ENCODE peak calls at places on chromosomes 4 and X, in six cellular contexts. One of them, this sample, is unnamed.

GRCh38 chr4:120630432-120630831 is 292.1 kb downstream of the PRDM5 start:
- DNase-seq in HTR-8/SVneo: no peak
- DNase-seq in GM04504: no peak
- DNase-seq in NT2/D1: no peak
- DNase-seq in MCF 10A: peak; percentile 20
- DNase-seq in GM23338: no peak
- DNase-seq in this sample: peak; percentile 39

GRCh38 chr4:119284876-119285611 is 36.9 kb downstream of the FABP2 start:
- DNase-seq in HTR-8/SVneo: no peak
- DNase-seq in MCF 10A: peak; percentile 13
- DNase-seq in GM04504: no peak
- DNase-seq in NT2/D1: no peak
- DNase-seq in GM23338: no peak
- DNase-seq in this sample: peak; percentile 6

GRCh38 chrX:77937291-77937690 is 26.8 kb downstream of the ATP7A start:
- DNase-seq in GM04504: no peak
- DNase-seq in MCF 10A: peak; percentile 48
- DNase-seq in HTR-8/SVneo: no peak
- DNase-seq in NT2/D1: no peak
- DNase-seq in GM23338: no peak
- DNase-seq in this sample: no peak

GRCh38 chr4:168645933-168646768 is 149.3 kb downstream of the PALLD start:
- DNase-seq in HTR-8/SVneo: no peak
- DNase-seq in MCF 10A: peak; percentile 20
- DNase-seq in NT2/D1: no peak
- DNase-seq in GM04504: no peak
- DNase-seq in GM23338: no peak
- DNase-seq in this sample: no peak

GRCh38 chr4:8376361-8377102 is 64.0 kb downstream of the ACOX3 start:
- DNase-seq in GM23338: no peak
- DNase-seq in GM04504: no peak
- DNase-seq in NT2/D1: no peak
- DNase-seq in MCF 10A: no peak
- DNase-seq in HTR-8/SVneo: no peak
- DNase-seq in this sample: no peak

GRCh38 chr4:176902710-176903323 is 110.1 kb upstream of the VEGFC start:
- DNase-seq in GM23338: no peak
- DNase-seq in NT2/D1: no peak
- DNase-seq in HTR-8/SVneo: peak; percentile 39
- DNase-seq in GM04504: peak; percentile 76
- DNase-seq in MCF 10A: peak; percentile 60
- DNase-seq in this sample: no peak

GRCh38 chrX:21225643-21226042 is 148.6 kb upstream of the CNKSR2 start:
- DNase-seq in HTR-8/SVneo: no peak
- DNase-seq in GM23338: no peak
- DNase-seq in GM04504: peak; percentile 1
- DNase-seq in MCF 10A: no peak
- DNase-seq in NT2/D1: no peak
- DNase-seq in this sample: no peak

GRCh38 chr4:185534850-185535761 is at the start of gene PDLIM3:
- DNase-seq in MCF 10A: no peak
- DNase-seq in NT2/D1: peak; percentile 5
- DNase-seq in GM04504: no peak
- DNase-seq in GM23338: peak; percentile 87
- DNase-seq in HTR-8/SVneo: peak; percentile 64
- DNase-seq in this sample: peak; percentile 90

GRCh38 chr4:74032064-74032463 is 6.4 kb downstream of the CXCL3 start:
- DNase-seq in GM23338: no peak
- DNase-seq in NT2/D1: no peak
- DNase-seq in GM04504: no peak
- DNase-seq in HTR-8/SVneo: no peak
- DNase-seq in MCF 10A: no peak
- DNase-seq in this sample: no peak

GRCh38 chr4:102439835-102440234 is 61.3 kb upstream of the NFKB1 start:
- DNase-seq in GM04504: peak; percentile 72
- DNase-seq in MCF 10A: peak; percentile 34
- DNase-seq in NT2/D1: no peak
- DNase-seq in GM23338: no peak
- DNase-seq in HTR-8/SVneo: no peak
- DNase-seq in this sample: peak; percentile 28

GRCh38 chr4:2958446-2958845 is 4.8 kb downstream of the NOP14 start:
- DNase-seq in GM23338: no peak
- DNase-seq in GM04504: no peak
- DNase-seq in HTR-8/SVneo: no peak
- DNase-seq in NT2/D1: no peak
- DNase-seq in MCF 10A: no peak
- DNase-seq in this sample: peak; percentile 62

GRCh38 chr4:26116057-26116456 is 202.0 kb downstream of the SMIM20 start:
- DNase-seq in HTR-8/SVneo: peak; percentile 68
- DNase-seq in MCF 10A: no peak
- DNase-seq in GM04504: no peak
- DNase-seq in GM23338: no peak
- DNase-seq in NT2/D1: no peak
- DNase-seq in this sample: no peak

GRCh38 chr4:8737601-8738279 is 133.9 kb downstream of the HMX1 start:
- DNase-seq in GM23338: no peak
- DNase-seq in MCF 10A: no peak
- DNase-seq in NT2/D1: no peak
- DNase-seq in HTR-8/SVneo: no peak
- DNase-seq in GM04504: no peak
- DNase-seq in this sample: no peak

GRCh38 chr4:37902212-37902611 is 11.3 kb downstream of the TBC1D1 start:
- DNase-seq in NT2/D1: no peak
- DNase-seq in HTR-8/SVneo: no peak
- DNase-seq in MCF 10A: no peak
- DNase-seq in GM23338: no peak
- DNase-seq in GM04504: no peak
- DNase-seq in this sample: no peak

GRCh38 chr4:158315706-158316105 is 105.4 kb downstream of the TMEM144 start:
- DNase-seq in GM23338: no peak
- DNase-seq in HTR-8/SVneo: no peak
- DNase-seq in MCF 10A: peak; percentile 33
- DNase-seq in NT2/D1: no peak
- DNase-seq in GM04504: peak; percentile 38
- DNase-seq in this sample: no peak

GRCh38 chr4:55528495-55528894 is 18.2 kb downstream of the CLOCK start:
- DNase-seq in GM04504: no peak
- DNase-seq in GM23338: peak; percentile 39
- DNase-seq in MCF 10A: no peak
- DNase-seq in HTR-8/SVneo: no peak
- DNase-seq in NT2/D1: no peak
- DNase-seq in this sample: no peak

GRCh38 chr4:21752616-21753015 is 196.0 kb downstream of the KCNIP4 start:
- DNase-seq in GM04504: no peak
- DNase-seq in MCF 10A: no peak
- DNase-seq in HTR-8/SVneo: no peak
- DNase-seq in NT2/D1: no peak
- DNase-seq in GM23338: no peak
- DNase-seq in this sample: no peak

GRCh38 chr4:6614701-6615230 is 25.7 kb upstream of the MRFAP1 start:
- DNase-seq in GM04504: no peak
- DNase-seq in NT2/D1: no peak
- DNase-seq in HTR-8/SVneo: no peak
- DNase-seq in GM23338: no peak
- DNase-seq in MCF 10A: no peak
- DNase-seq in this sample: no peak

GRCh38 chr4:150609131-150609530 is 27.2 kb downstream of the MAB21L2 start:
- DNase-seq in HTR-8/SVneo: no peak
- DNase-seq in GM23338: no peak
- DNase-seq in GM04504: no peak
- DNase-seq in MCF 10A: no peak
- DNase-seq in NT2/D1: no peak
- DNase-seq in this sample: no peak

GRCh38 chrX:19515615-19516105 is 352 bp upstream of the MAP3K15 start:
- DNase-seq in GM23338: peak; percentile 25
- DNase-seq in HTR-8/SVneo: no peak
- DNase-seq in MCF 10A: no peak
- DNase-seq in NT2/D1: no peak
- DNase-seq in GM04504: no peak
- DNase-seq in this sample: no peak

GRCh38 chrX:138128025-138128671 is 562.2 kb downstream of the ZIC3 start:
- DNase-seq in GM23338: peak; percentile 55
- DNase-seq in HTR-8/SVneo: peak; percentile 0
- DNase-seq in NT2/D1: peak; percentile 13
- DNase-seq in GM04504: peak; percentile 7
- DNase-seq in MCF 10A: peak; percentile 49
- DNase-seq in this sample: peak; percentile 57

GRCh38 chr4:99404595-99405287 is 30.4 kb downstream of the ADH7 start:
- DNase-seq in GM04504: peak; percentile 83
- DNase-seq in MCF 10A: peak; percentile 89
- DNase-seq in HTR-8/SVneo: peak; percentile 9
- DNase-seq in NT2/D1: no peak
- DNase-seq in GM23338: peak; percentile 32
- DNase-seq in this sample: no peak

GRCh38 chr4:101355767-101356702 is 8.7 kb upstream of the PPP3CA start:
- DNase-seq in MCF 10A: peak; percentile 80
- DNase-seq in NT2/D1: no peak
- DNase-seq in HTR-8/SVneo: no peak
- DNase-seq in GM04504: no peak
- DNase-seq in GM23338: no peak
- DNase-seq in this sample: no peak

GRCh38 chr4:38310446-38311043 is 350.3 kb downstream of the PTTG2 start:
- DNase-seq in MCF 10A: no peak
- DNase-seq in GM04504: no peak
- DNase-seq in HTR-8/SVneo: no peak
- DNase-seq in GM23338: peak; percentile 23
- DNase-seq in NT2/D1: no peak
- DNase-seq in this sample: no peak

GRCh38 chr4:90357117-90357710 is 230.0 kb downstream of the CCSER1 start:
- DNase-seq in GM23338: peak; percentile 74
- DNase-seq in MCF 10A: peak; percentile 78
- DNase-seq in HTR-8/SVneo: peak; percentile 9
- DNase-seq in NT2/D1: peak; percentile 36
- DNase-seq in GM04504: peak; percentile 7
- DNase-seq in this sample: peak; percentile 75